ENCODE peak calls at places on chromosomes 12 and 14, in five cellular contexts. Q is AG10803, D is A549, S is endothelial cell, V is PC-3. Z is an unnamed sample.

GRCh38 chr14:61569783-61570182 is 125.5 kb upstream of the HIF1A start:
- DNase-seq in V (peak; percentile 95), Q (peak; percentile 96), D (no peak), S (no peak), Z (no peak)

GRCh38 chr12:111248981-111249380 is 119.9 kb downstream of the PHETA1 start:
- DNase-seq in D (no peak), V (peak; percentile 72), Q (no peak), S (no peak), Z (no peak)

GRCh38 chr14:25788252-25788651 is 738.3 kb upstream of the STXBP6 start:
- DNase-seq in D (no peak), S (no peak), Q (no peak), V (no peak), Z (no peak)

GRCh38 chr12:89655851-89656250 is 52.8 kb downstream of the ATP2B1 start:
- DNase-seq in Q (no peak), S (no peak), D (no peak), V (no peak), Z (no peak)

GRCh38 chr12:46260153-46260912 is 8.5 kb downstream of the SLC38A1 start:
- DNase-seq in S (no peak), Q (peak; percentile 81), V (peak; percentile 25), D (no peak), Z (no peak)

GRCh38 chr14:58245562-58245961 is 919 bp downstream of the PSMA3 start:
- DNase-seq in V (no peak), S (no peak), D (no peak), Q (no peak), Z (no peak)

GRCh38 chr12:116559330-116560080 is at the start of gene MAP1LC3B2:
- DNase-seq in V (peak; percentile 74), S (no peak), Q (peak; percentile 88), D (peak; percentile 60), Z (peak; percentile 12)

GRCh38 chr12:101174576-101174975 is 35.5 kb downstream of the SLC5A8 start:
- DNase-seq in D (no peak), V (no peak), S (no peak), Q (no peak), Z (no peak)

GRCh38 chr12:4915752-4916151 is 6.0 kb downstream of the KCNA1 start:
- DNase-seq in V (no peak), S (no peak), Q (no peak), D (no peak), Z (no peak)

GRCh38 chr12:29316772-29317171 is 64.2 kb downstream of the ERGIC2 start:
- DNase-seq in D (no peak), S (no peak), Q (peak; percentile 42), V (peak; percentile 91), Z (no peak)

GRCh38 chr14:95037273-95037672 is 120.1 kb downstream of the DICER1 start:
- DNase-seq in V (no peak), D (no peak), Q (no peak), S (no peak), Z (no peak)

GRCh38 chr14:67457782-67458181 is 30.7 kb downstream of the TMEM229B start:
- DNase-seq in S (no peak), V (peak; percentile 60), D (no peak), Q (no peak), Z (no peak)

GRCh38 chr12:95919110-95919509 is 23.3 kb downstream of the CCDC38 start:
- DNase-seq in D (no peak), Q (no peak), V (no peak), S (no peak), Z (no peak)

GRCh38 chr12:89414851-89415250 is 62.5 kb upstream of the DUSP6 start:
- DNase-seq in S (no peak), D (no peak), Q (peak; percentile 86), V (peak; percentile 24), Z (no peak)

GRCh38 chr14:67570453-67570852 is 29.6 kb downstream of the PIGH start:
- DNase-seq in S (no peak), D (no peak), Q (no peak), V (no peak), Z (no peak)

DNA sequence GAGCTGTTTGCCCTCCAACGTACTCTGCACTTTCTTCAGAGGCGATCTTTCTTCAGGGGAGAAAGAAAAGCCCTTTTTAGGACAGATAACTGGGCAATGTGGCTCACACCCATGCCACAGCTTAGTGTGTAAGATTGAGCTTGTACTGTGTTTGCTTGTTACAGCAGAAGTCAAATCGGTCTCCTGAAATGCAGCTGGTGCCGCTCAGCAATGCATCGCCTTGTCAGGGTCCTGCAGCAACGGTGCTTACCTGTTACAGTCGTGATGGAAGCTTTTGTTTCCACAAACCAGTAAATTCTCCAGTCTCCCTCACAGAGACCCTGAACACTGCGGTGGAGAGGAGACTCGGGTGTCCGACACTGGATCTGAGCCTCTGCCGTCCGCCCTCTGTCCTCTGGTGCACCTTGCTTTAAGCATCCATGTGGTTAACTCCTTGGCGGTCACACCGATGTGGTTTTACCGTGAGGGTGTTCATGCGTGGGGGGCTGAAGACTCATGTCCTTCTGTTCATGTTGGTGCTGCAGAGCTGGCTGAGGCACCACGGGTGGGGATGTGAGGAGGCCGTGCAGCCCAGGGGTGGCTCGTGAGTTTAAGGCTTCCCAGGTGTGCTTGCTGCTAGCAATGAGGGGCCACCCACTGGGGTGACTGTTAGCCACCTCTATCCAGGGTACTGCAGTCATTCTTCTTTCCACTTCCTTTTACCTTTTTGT is 47.3 kb downstream of the FBXL14 start:
- DNase-seq in V (no peak), D (no peak), Q (no peak), S (no peak), Z (no peak)
- TF ChIP-seq CTCF in V (no peak), D (no peak), Q (no peak), S (no peak), Z (no peak)

DNA sequence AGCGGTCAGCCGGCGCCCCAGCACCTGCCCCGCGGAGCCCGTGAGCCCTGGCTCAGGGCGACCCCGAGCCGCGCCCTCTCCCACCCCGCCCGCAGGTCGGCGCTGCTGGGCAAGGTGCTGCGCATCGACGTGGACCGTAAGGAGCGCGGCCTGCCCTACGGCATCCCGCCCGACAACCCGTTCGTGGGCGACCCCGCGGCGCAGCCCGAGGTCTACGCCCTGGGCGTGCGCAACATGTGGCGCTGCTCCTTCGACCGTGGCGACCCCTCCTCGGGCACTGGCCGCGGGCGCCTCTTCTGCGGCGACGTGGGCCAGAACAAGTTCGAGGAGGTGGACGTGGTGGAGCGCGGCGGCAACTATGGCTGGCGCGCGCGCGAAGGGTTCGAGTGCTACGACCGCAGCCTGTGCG is 14.4 kb downstream of the HHIPL1 start:
- DNase-seq in Q (no peak), S (peak; percentile 47), V (no peak), D (no peak), Z (no peak)
- TF ChIP-seq CTCF in Q (no peak), S (peak; percentile 39), V (no peak), D (no peak), Z (no peak)

DNA sequence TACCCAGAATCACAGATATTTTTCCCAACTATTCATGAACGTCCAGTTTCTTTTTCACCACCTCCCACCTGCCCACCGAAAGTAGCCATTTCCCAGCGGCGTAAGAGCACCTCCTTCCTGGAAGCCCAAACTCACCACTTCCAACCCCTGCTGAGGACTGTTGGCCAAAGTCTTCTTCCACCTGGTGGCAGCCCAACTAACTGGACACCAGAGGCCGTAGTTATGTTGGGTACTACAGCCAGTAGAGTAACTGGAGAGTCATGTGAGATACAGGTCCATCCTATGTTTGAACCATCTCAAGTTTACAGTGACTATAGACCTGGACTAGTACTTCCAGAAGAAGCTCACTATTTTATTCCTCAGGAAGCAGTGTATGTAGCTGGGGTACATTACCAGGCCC is 81.6 kb downstream of the RAD52 start:
- DNase-seq in V (no peak), S (no peak), Q (no peak), D (peak; percentile 11), Z (no peak)
- TF ChIP-seq CTCF in V (no peak), S (no peak), Q (no peak), D (no peak), Z (no peak)

DNA sequence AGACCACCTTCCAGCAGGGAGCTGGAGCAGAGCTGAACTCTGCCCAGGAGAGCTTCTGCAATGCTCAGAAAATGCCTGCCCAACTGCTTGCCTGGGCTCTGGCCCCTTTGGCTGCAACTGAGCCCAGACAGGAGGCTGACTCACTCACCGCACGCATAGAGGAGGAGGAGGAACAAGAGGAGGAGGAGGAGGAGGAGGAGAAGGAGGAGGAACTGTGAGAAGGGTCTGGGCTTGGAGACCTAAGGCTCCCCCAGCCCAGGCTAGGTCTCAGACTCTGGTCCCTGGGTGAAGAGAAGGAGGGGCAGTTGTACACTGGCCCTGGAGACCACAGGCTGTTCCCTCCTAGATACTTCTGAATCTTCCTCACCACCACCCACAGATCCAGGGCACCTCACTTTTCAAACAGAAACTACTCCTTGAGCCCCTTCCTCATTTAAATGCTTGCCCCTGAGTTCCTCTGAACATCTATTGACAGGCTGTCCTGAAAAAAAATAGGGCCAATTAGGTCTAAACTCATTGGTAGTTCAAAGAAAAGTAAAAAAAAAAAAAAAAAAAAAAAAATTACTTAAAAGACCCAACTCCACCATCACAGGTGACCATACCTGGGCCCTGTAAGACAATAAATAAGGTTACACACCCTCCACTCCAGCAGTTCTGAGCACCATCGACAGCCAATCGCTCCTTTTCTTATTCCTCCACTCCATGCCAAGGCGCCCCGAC is 707 bp downstream of the VDR start:
- DNase-seq in D (peak; percentile 25), V (peak; percentile 86), S (no peak), Q (peak; percentile 89), Z (no peak)
- TF ChIP-seq CTCF in D (no peak), V (no peak), S (no peak), Q (no peak), Z (no peak)

DNA sequence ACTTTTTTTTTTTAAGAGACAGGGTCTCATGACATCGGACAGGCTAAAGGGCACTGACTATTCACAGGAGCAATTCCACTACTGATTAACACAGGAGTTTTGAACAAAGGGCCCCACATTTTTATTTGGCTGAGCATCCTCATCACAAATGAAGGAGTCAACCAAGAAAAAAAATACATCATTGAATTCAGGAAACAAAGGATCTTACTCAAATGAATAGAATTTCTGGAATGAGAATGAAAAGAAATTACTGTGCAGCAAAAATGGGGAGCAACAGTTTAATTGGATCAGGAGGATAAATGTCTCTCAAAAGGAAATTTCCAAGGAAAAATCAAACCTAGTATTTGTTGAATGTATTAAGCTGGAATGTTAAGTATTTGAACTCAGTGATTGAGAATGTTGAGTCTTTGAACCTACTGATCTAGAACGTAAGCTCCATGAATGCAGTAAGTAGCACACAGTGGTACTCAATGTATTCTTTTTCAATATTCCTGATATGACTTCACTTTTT is 20.8 kb upstream of the PYROXD1 start:
- DNase-seq in D (peak; percentile 23), V (no peak), Q (peak; percentile 29), S (no peak), Z (no peak)
- TF ChIP-seq CTCF in D (no peak), V (no peak), Q (no peak), S (no peak), Z (no peak)

GRCh38 chr12:122868471-122869177 is 27.3 kb downstream of the VPS37B start:
- DNase-seq in V (no peak), D (no peak), S (no peak), Q (no peak), Z (no peak)

GRCh38 chr12:122866379-122866778 is 29.5 kb downstream of the VPS37B start:
- DNase-seq in D (no peak), S (no peak), V (no peak), Q (no peak), Z (no peak)

GRCh38 chr12:122866950-122867607 is 28.8 kb downstream of the VPS37B start:
- DNase-seq in D (no peak), Q (no peak), S (no peak), V (no peak), Z (no peak)

GRCh38 chr12:122869207-122869973 is 26.5 kb downstream of the VPS37B start:
- DNase-seq in V (no peak), Q (no peak), S (no peak), D (no peak), Z (no peak)

GRCh38 chr12:122867701-122868461 is 28.0 kb downstream of the VPS37B start:
- DNase-seq in V (peak; percentile 43), Q (no peak), D (peak; percentile 62), S (peak; percentile 43), Z (no peak)
- TF ChIP-seq CTCF in V (peak; percentile 56), Q (no peak), D (peak; percentile 21), S (peak; percentile 33), Z (peak; percentile 38)